ENCODE peak calls at places on chromosomes 3 and 15, in eight cellular contexts. One of them, this sample, is unnamed.
A peak's percentile ranks its signal among the peaks of the same experiment; 100 is the strongest.

GRCh38 chr15:100692671-100693070 is 90.3 kb downstream of the ASB7 start:
- DNase-seq in hepatic stellate cell: no peak
- DNase-seq in germinal center: no peak
- DNase-seq in hypothalamus: no peak
- DNase-seq in ACHN: no peak
- DNase-seq in stimulated activated naive CD8-positive, alpha-beta T cell treated with anti-CD3 and anti-CD28 coated beads, Interleukin-15, amount 100 ng/mL, for 72 hours: no peak
- DNase-seq in NCI-H2227 treated with DMSO at 0.1 percent for 48 hours: no peak
- DNase-seq in KG1: no peak
- DNase-seq in this sample: no peak

GRCh38 chr15:63321462-63321861 is 44.1 kb downstream of the APH1B start:
- DNase-seq in KG1: no peak
- DNase-seq in NCI-H2227 treated with DMSO at 0.1 percent for 48 hours: no peak
- DNase-seq in germinal center: no peak
- DNase-seq in hypothalamus: no peak
- DNase-seq in hepatic stellate cell: no peak
- DNase-seq in stimulated activated naive CD8-positive, alpha-beta T cell treated with anti-CD3 and anti-CD28 coated beads, Interleukin-15, amount 100 ng/mL, for 72 hours: no peak
- DNase-seq in ACHN: no peak
- DNase-seq in this sample: no peak

GRCh38 chr3:184233127-184233843 is 3.9 kb downstream of the VWA5B2 start:
- DNase-seq in ACHN: no peak
- DNase-seq in germinal center: no peak
- DNase-seq in NCI-H2227 treated with DMSO at 0.1 percent for 48 hours: no peak
- DNase-seq in stimulated activated naive CD8-positive, alpha-beta T cell treated with anti-CD3 and anti-CD28 coated beads, Interleukin-15, amount 100 ng/mL, for 72 hours: no peak
- DNase-seq in hepatic stellate cell: no peak
- DNase-seq in KG1: no peak
- DNase-seq in hypothalamus: no peak
- DNase-seq in this sample: no peak

GRCh38 chr3:112857526-112857925 is 10.9 kb upstream of the CD200R1L start:
- DNase-seq in hepatic stellate cell: no peak
- DNase-seq in stimulated activated naive CD8-positive, alpha-beta T cell treated with anti-CD3 and anti-CD28 coated beads, Interleukin-15, amount 100 ng/mL, for 72 hours: no peak
- DNase-seq in ACHN: no peak
- DNase-seq in KG1: peak; percentile 62
- DNase-seq in hypothalamus: no peak
- DNase-seq in germinal center: no peak
- DNase-seq in NCI-H2227 treated with DMSO at 0.1 percent for 48 hours: no peak
- DNase-seq in this sample: no peak

GRCh38 chr15:51814616-51815015 is 14.8 kb upstream of the TMOD3 start:
- DNase-seq in NCI-H2227 treated with DMSO at 0.1 percent for 48 hours: no peak
- DNase-seq in hypothalamus: no peak
- DNase-seq in KG1: no peak
- DNase-seq in stimulated activated naive CD8-positive, alpha-beta T cell treated with anti-CD3 and anti-CD28 coated beads, Interleukin-15, amount 100 ng/mL, for 72 hours: no peak
- DNase-seq in ACHN: no peak
- DNase-seq in germinal center: no peak
- DNase-seq in hepatic stellate cell: no peak
- DNase-seq in this sample: no peak

GRCh38 chr15:62083168-62084154 is 16.7 kb downstream of the C2CD4A start:
- DNase-seq in ACHN: no peak
- DNase-seq in germinal center: no peak
- DNase-seq in hepatic stellate cell: no peak
- DNase-seq in hypothalamus: no peak
- DNase-seq in stimulated activated naive CD8-positive, alpha-beta T cell treated with anti-CD3 and anti-CD28 coated beads, Interleukin-15, amount 100 ng/mL, for 72 hours: no peak
- DNase-seq in NCI-H2227 treated with DMSO at 0.1 percent for 48 hours: no peak
- DNase-seq in KG1: no peak
- DNase-seq in this sample: no peak

GRCh38 chr15:66679657-66680108 is 22.4 kb upstream of the SMAD6 start:
- DNase-seq in stimulated activated naive CD8-positive, alpha-beta T cell treated with anti-CD3 and anti-CD28 coated beads, Interleukin-15, amount 100 ng/mL, for 72 hours: no peak
- DNase-seq in ACHN: no peak
- DNase-seq in KG1: no peak
- DNase-seq in germinal center: no peak
- DNase-seq in NCI-H2227 treated with DMSO at 0.1 percent for 48 hours: no peak
- DNase-seq in hypothalamus: no peak
- DNase-seq in hepatic stellate cell: peak; percentile 53
- DNase-seq in this sample: no peak

GRCh38 chr3:194728986-194729385 is 43.3 kb downstream of the FAM43A start:
- DNase-seq in hepatic stellate cell: no peak
- DNase-seq in hypothalamus: no peak
- DNase-seq in NCI-H2227 treated with DMSO at 0.1 percent for 48 hours: no peak
- DNase-seq in stimulated activated naive CD8-positive, alpha-beta T cell treated with anti-CD3 and anti-CD28 coated beads, Interleukin-15, amount 100 ng/mL, for 72 hours: no peak
- DNase-seq in germinal center: no peak
- DNase-seq in KG1: no peak
- DNase-seq in ACHN: no peak
- DNase-seq in this sample: no peak

GRCh38 chr3:76532423-76532822 is 507.5 kb upstream of the ROBO2 start:
- DNase-seq in hepatic stellate cell: no peak
- DNase-seq in hypothalamus: no peak
- DNase-seq in NCI-H2227 treated with DMSO at 0.1 percent for 48 hours: no peak
- DNase-seq in KG1: no peak
- DNase-seq in ACHN: no peak
- DNase-seq in stimulated activated naive CD8-positive, alpha-beta T cell treated with anti-CD3 and anti-CD28 coated beads, Interleukin-15, amount 100 ng/mL, for 72 hours: no peak
- DNase-seq in germinal center: no peak
- DNase-seq in this sample: no peak

GRCh38 chr3:175003590-175003989 is 144.5 kb downstream of the NAALADL2 start:
- DNase-seq in ACHN: no peak
- DNase-seq in NCI-H2227 treated with DMSO at 0.1 percent for 48 hours: no peak
- DNase-seq in hypothalamus: no peak
- DNase-seq in hepatic stellate cell: no peak
- DNase-seq in KG1: no peak
- DNase-seq in stimulated activated naive CD8-positive, alpha-beta T cell treated with anti-CD3 and anti-CD28 coated beads, Interleukin-15, amount 100 ng/mL, for 72 hours: no peak
- DNase-seq in germinal center: no peak
- DNase-seq in this sample: no peak

GRCh38 chr3:100384735-100385134 is 16.2 kb downstream of the TOMM70 start:
- DNase-seq in NCI-H2227 treated with DMSO at 0.1 percent for 48 hours: no peak
- DNase-seq in ACHN: no peak
- DNase-seq in KG1: no peak
- DNase-seq in germinal center: no peak
- DNase-seq in hepatic stellate cell: peak; percentile 20
- DNase-seq in hypothalamus: no peak
- DNase-seq in stimulated activated naive CD8-positive, alpha-beta T cell treated with anti-CD3 and anti-CD28 coated beads, Interleukin-15, amount 100 ng/mL, for 72 hours: no peak
- DNase-seq in this sample: no peak

GRCh38 chr3:41224120-41224806 is 25.0 kb downstream of the CTNNB1 start:
- DNase-seq in ACHN: peak; percentile 6
- DNase-seq in NCI-H2227 treated with DMSO at 0.1 percent for 48 hours: no peak
- DNase-seq in hepatic stellate cell: peak; percentile 67
- DNase-seq in hypothalamus: no peak
- DNase-seq in stimulated activated naive CD8-positive, alpha-beta T cell treated with anti-CD3 and anti-CD28 coated beads, Interleukin-15, amount 100 ng/mL, for 72 hours: no peak
- DNase-seq in germinal center: no peak
- DNase-seq in KG1: no peak
- DNase-seq in this sample: no peak

GRCh38 chr15:89088605-89089315 is 504 bp downstream of the ABHD2 start:
- DNase-seq in hypothalamus: no peak
- DNase-seq in NCI-H2227 treated with DMSO at 0.1 percent for 48 hours: no peak
- DNase-seq in stimulated activated naive CD8-positive, alpha-beta T cell treated with anti-CD3 and anti-CD28 coated beads, Interleukin-15, amount 100 ng/mL, for 72 hours: no peak
- DNase-seq in germinal center: no peak
- DNase-seq in KG1: no peak
- DNase-seq in ACHN: no peak
- DNase-seq in hepatic stellate cell: no peak
- DNase-seq in this sample: peak; percentile 14

GRCh38 chr3:183341545-183342288 is 86.7 kb downstream of the MCF2L2 start:
- DNase-seq in ACHN: no peak
- DNase-seq in hepatic stellate cell: no peak
- DNase-seq in KG1: no peak
- DNase-seq in NCI-H2227 treated with DMSO at 0.1 percent for 48 hours: no peak
- DNase-seq in stimulated activated naive CD8-positive, alpha-beta T cell treated with anti-CD3 and anti-CD28 coated beads, Interleukin-15, amount 100 ng/mL, for 72 hours: no peak
- DNase-seq in hypothalamus: no peak
- DNase-seq in germinal center: no peak
- DNase-seq in this sample: no peak

GRCh38 chr3:26015752-26016151 is 225.9 kb downstream of the OXSM start:
- DNase-seq in germinal center: no peak
- DNase-seq in hepatic stellate cell: no peak
- DNase-seq in NCI-H2227 treated with DMSO at 0.1 percent for 48 hours: no peak
- DNase-seq in ACHN: no peak
- DNase-seq in hypothalamus: no peak
- DNase-seq in KG1: no peak
- DNase-seq in stimulated activated naive CD8-positive, alpha-beta T cell treated with anti-CD3 and anti-CD28 coated beads, Interleukin-15, amount 100 ng/mL, for 72 hours: no peak
- DNase-seq in this sample: no peak

GRCh38 chr3:43919067-43919466 is 228.3 kb downstream of the ABHD5 start:
- DNase-seq in hypothalamus: no peak
- DNase-seq in NCI-H2227 treated with DMSO at 0.1 percent for 48 hours: no peak
- DNase-seq in KG1: no peak
- DNase-seq in hepatic stellate cell: no peak
- DNase-seq in germinal center: no peak
- DNase-seq in ACHN: no peak
- DNase-seq in stimulated activated naive CD8-positive, alpha-beta T cell treated with anti-CD3 and anti-CD28 coated beads, Interleukin-15, amount 100 ng/mL, for 72 hours: no peak
- DNase-seq in this sample: no peak

GRCh38 chr3:5677560-5677959 is 490.1 kb downstream of the EDEM1 start:
- DNase-seq in stimulated activated naive CD8-positive, alpha-beta T cell treated with anti-CD3 and anti-CD28 coated beads, Interleukin-15, amount 100 ng/mL, for 72 hours: no peak
- DNase-seq in ACHN: no peak
- DNase-seq in hypothalamus: no peak
- DNase-seq in NCI-H2227 treated with DMSO at 0.1 percent for 48 hours: no peak
- DNase-seq in hepatic stellate cell: no peak
- DNase-seq in germinal center: no peak
- DNase-seq in KG1: no peak
- DNase-seq in this sample: no peak

GRCh38 chr3:127183931-127184869 is 8.7 kb upstream of the PRR23E start:
- DNase-seq in KG1: no peak
- DNase-seq in hepatic stellate cell: no peak
- DNase-seq in hypothalamus: no peak
- DNase-seq in ACHN: no peak
- DNase-seq in NCI-H2227 treated with DMSO at 0.1 percent for 48 hours: no peak
- DNase-seq in stimulated activated naive CD8-positive, alpha-beta T cell treated with anti-CD3 and anti-CD28 coated beads, Interleukin-15, amount 100 ng/mL, for 72 hours: no peak
- DNase-seq in germinal center: no peak
- DNase-seq in this sample: no peak

GRCh38 chr3:160448845-160449659 is 534 bp downstream of the TRIM59 start:
- DNase-seq in KG1: no peak
- DNase-seq in ACHN: peak; percentile 16
- DNase-seq in hypothalamus: no peak
- DNase-seq in hepatic stellate cell: no peak
- DNase-seq in stimulated activated naive CD8-positive, alpha-beta T cell treated with anti-CD3 and anti-CD28 coated beads, Interleukin-15, amount 100 ng/mL, for 72 hours: no peak
- DNase-seq in germinal center: peak; percentile 52
- DNase-seq in NCI-H2227 treated with DMSO at 0.1 percent for 48 hours: no peak
- DNase-seq in this sample: no peak

GRCh38 chr3:159765860-159766294 is 222.8 kb upstream of the IL12A start:
- DNase-seq in ACHN: no peak
- DNase-seq in stimulated activated naive CD8-positive, alpha-beta T cell treated with anti-CD3 and anti-CD28 coated beads, Interleukin-15, amount 100 ng/mL, for 72 hours: no peak
- DNase-seq in KG1: no peak
- DNase-seq in NCI-H2227 treated with DMSO at 0.1 percent for 48 hours: peak; percentile 44
- DNase-seq in hepatic stellate cell: peak; percentile 68
- DNase-seq in hypothalamus: no peak
- DNase-seq in germinal center: no peak
- DNase-seq in this sample: no peak

GRCh38 chr3:185069583-185070030 is 83.3 kb downstream of the C3orf70 start:
- DNase-seq in hepatic stellate cell: no peak
- DNase-seq in ACHN: no peak
- DNase-seq in stimulated activated naive CD8-positive, alpha-beta T cell treated with anti-CD3 and anti-CD28 coated beads, Interleukin-15, amount 100 ng/mL, for 72 hours: peak; percentile 3
- DNase-seq in NCI-H2227 treated with DMSO at 0.1 percent for 48 hours: peak; percentile 53
- DNase-seq in KG1: no peak
- DNase-seq in hypothalamus: no peak
- DNase-seq in germinal center: no peak
- DNase-seq in this sample: no peak

GRCh38 chr3:152517517-152517916 is 248.8 kb downstream of the MBNL1 start:
- DNase-seq in stimulated activated naive CD8-positive, alpha-beta T cell treated with anti-CD3 and anti-CD28 coated beads, Interleukin-15, amount 100 ng/mL, for 72 hours: no peak
- DNase-seq in hepatic stellate cell: no peak
- DNase-seq in hypothalamus: no peak
- DNase-seq in germinal center: no peak
- DNase-seq in NCI-H2227 treated with DMSO at 0.1 percent for 48 hours: no peak
- DNase-seq in KG1: no peak
- DNase-seq in ACHN: no peak
- DNase-seq in this sample: no peak

GRCh38 chr15:67137951-67138935 is 72.8 kb downstream of the SMAD3 start:
- DNase-seq in germinal center: no peak
- DNase-seq in hypothalamus: no peak
- DNase-seq in ACHN: no peak
- DNase-seq in KG1: no peak
- DNase-seq in hepatic stellate cell: no peak
- DNase-seq in NCI-H2227 treated with DMSO at 0.1 percent for 48 hours: no peak
- DNase-seq in stimulated activated naive CD8-positive, alpha-beta T cell treated with anti-CD3 and anti-CD28 coated beads, Interleukin-15, amount 100 ng/mL, for 72 hours: no peak
- DNase-seq in this sample: no peak

GRCh38 chr3:11478167-11478566 is 165.5 kb downstream of the VGLL4 start:
- DNase-seq in germinal center: no peak
- DNase-seq in KG1: no peak
- DNase-seq in stimulated activated naive CD8-positive, alpha-beta T cell treated with anti-CD3 and anti-CD28 coated beads, Interleukin-15, amount 100 ng/mL, for 72 hours: no peak
- DNase-seq in hepatic stellate cell: no peak
- DNase-seq in hypothalamus: no peak
- DNase-seq in NCI-H2227 treated with DMSO at 0.1 percent for 48 hours: no peak
- DNase-seq in ACHN: no peak
- DNase-seq in this sample: no peak

GRCh38 chr3:141859651-141860050 is 16.8 kb upstream of the ATP1B3 start:
- DNase-seq in KG1: no peak
- DNase-seq in NCI-H2227 treated with DMSO at 0.1 percent for 48 hours: no peak
- DNase-seq in ACHN: no peak
- DNase-seq in stimulated activated naive CD8-positive, alpha-beta T cell treated with anti-CD3 and anti-CD28 coated beads, Interleukin-15, amount 100 ng/mL, for 72 hours: no peak
- DNase-seq in hypothalamus: no peak
- DNase-seq in germinal center: no peak
- DNase-seq in hepatic stellate cell: no peak
- DNase-seq in this sample: no peak

GRCh38 chr3:138688871-138689299 is 80.3 kb downstream of the FAIM start:
- DNase-seq in hypothalamus: no peak
- DNase-seq in NCI-H2227 treated with DMSO at 0.1 percent for 48 hours: no peak
- DNase-seq in hepatic stellate cell: no peak
- DNase-seq in stimulated activated naive CD8-positive, alpha-beta T cell treated with anti-CD3 and anti-CD28 coated beads, Interleukin-15, amount 100 ng/mL, for 72 hours: no peak
- DNase-seq in KG1: no peak
- DNase-seq in ACHN: peak; percentile 16
- DNase-seq in germinal center: no peak
- DNase-seq in this sample: no peak

GRCh38 chr3:156781310-156782230 is 44.6 kb upstream of the LEKR1 start:
- DNase-seq in ACHN: no peak
- DNase-seq in stimulated activated naive CD8-positive, alpha-beta T cell treated with anti-CD3 and anti-CD28 coated beads, Interleukin-15, amount 100 ng/mL, for 72 hours: no peak
- DNase-seq in NCI-H2227 treated with DMSO at 0.1 percent for 48 hours: no peak
- DNase-seq in hypothalamus: no peak
- DNase-seq in germinal center: no peak
- DNase-seq in hepatic stellate cell: peak; percentile 45
- DNase-seq in KG1: no peak
- DNase-seq in this sample: no peak

GRCh38 chr3:182212479-182213076 is 500.9 kb downstream of the SOX2 start:
- DNase-seq in hepatic stellate cell: no peak
- DNase-seq in NCI-H2227 treated with DMSO at 0.1 percent for 48 hours: peak; percentile 44
- DNase-seq in hypothalamus: no peak
- DNase-seq in stimulated activated naive CD8-positive, alpha-beta T cell treated with anti-CD3 and anti-CD28 coated beads, Interleukin-15, amount 100 ng/mL, for 72 hours: no peak
- DNase-seq in ACHN: peak; percentile 90
- DNase-seq in KG1: no peak
- DNase-seq in germinal center: no peak
- DNase-seq in this sample: no peak

GRCh38 chr3:133797396-133798105 is 8.1 kb upstream of the SRPRB start:
- DNase-seq in hypothalamus: no peak
- DNase-seq in hepatic stellate cell: no peak
- DNase-seq in KG1: no peak
- DNase-seq in stimulated activated naive CD8-positive, alpha-beta T cell treated with anti-CD3 and anti-CD28 coated beads, Interleukin-15, amount 100 ng/mL, for 72 hours: no peak
- DNase-seq in ACHN: no peak
- DNase-seq in NCI-H2227 treated with DMSO at 0.1 percent for 48 hours: no peak
- DNase-seq in germinal center: no peak
- DNase-seq in this sample: no peak

GRCh38 chr3:141412087-141412935 is 44.0 kb downstream of the ZBTB38 start:
- DNase-seq in stimulated activated naive CD8-positive, alpha-beta T cell treated with anti-CD3 and anti-CD28 coated beads, Interleukin-15, amount 100 ng/mL, for 72 hours: peak; percentile 46
- DNase-seq in NCI-H2227 treated with DMSO at 0.1 percent for 48 hours: peak; percentile 41
- DNase-seq in ACHN: no peak
- DNase-seq in KG1: no peak
- DNase-seq in hepatic stellate cell: no peak
- DNase-seq in hypothalamus: no peak
- DNase-seq in germinal center: peak; percentile 53
- DNase-seq in this sample: peak; percentile 57

GRCh38 chr3:44954962-44955361 is 21.0 kb downstream of the ZDHHC3 start:
- DNase-seq in hepatic stellate cell: peak; percentile 24
- DNase-seq in NCI-H2227 treated with DMSO at 0.1 percent for 48 hours: no peak
- DNase-seq in hypothalamus: no peak
- DNase-seq in ACHN: no peak
- DNase-seq in stimulated activated naive CD8-positive, alpha-beta T cell treated with anti-CD3 and anti-CD28 coated beads, Interleukin-15, amount 100 ng/mL, for 72 hours: no peak
- DNase-seq in germinal center: peak; percentile 53
- DNase-seq in KG1: no peak
- DNase-seq in this sample: no peak

GRCh38 chr3:43542328-43543043 is 79.3 kb downstream of the ANO10 start:
- DNase-seq in stimulated activated naive CD8-positive, alpha-beta T cell treated with anti-CD3 and anti-CD28 coated beads, Interleukin-15, amount 100 ng/mL, for 72 hours: no peak
- DNase-seq in ACHN: no peak
- DNase-seq in NCI-H2227 treated with DMSO at 0.1 percent for 48 hours: no peak
- DNase-seq in KG1: no peak
- DNase-seq in hepatic stellate cell: no peak
- DNase-seq in germinal center: no peak
- DNase-seq in hypothalamus: no peak
- DNase-seq in this sample: no peak

GRCh38 chr3:104878395-104878794 is 488.3 kb upstream of the ALCAM start:
- DNase-seq in stimulated activated naive CD8-positive, alpha-beta T cell treated with anti-CD3 and anti-CD28 coated beads, Interleukin-15, amount 100 ng/mL, for 72 hours: no peak
- DNase-seq in hepatic stellate cell: peak; percentile 15
- DNase-seq in germinal center: no peak
- DNase-seq in KG1: no peak
- DNase-seq in hypothalamus: no peak
- DNase-seq in ACHN: no peak
- DNase-seq in NCI-H2227 treated with DMSO at 0.1 percent for 48 hours: no peak
- DNase-seq in this sample: no peak

GRCh38 chr3:102059145-102059943 is 210.0 kb downstream of the NFKBIZ start:
- DNase-seq in KG1: no peak
- DNase-seq in ACHN: no peak
- DNase-seq in hypothalamus: no peak
- DNase-seq in germinal center: peak; percentile 24
- DNase-seq in NCI-H2227 treated with DMSO at 0.1 percent for 48 hours: no peak
- DNase-seq in hepatic stellate cell: no peak
- DNase-seq in stimulated activated naive CD8-positive, alpha-beta T cell treated with anti-CD3 and anti-CD28 coated beads, Interleukin-15, amount 100 ng/mL, for 72 hours: no peak
- DNase-seq in this sample: no peak

This sample was measured in activated T-helper 2 cell treated with anti-CD3 and anti-CD28 coated beads, Interferon-gamma antibody, Interleukin-2, Interleukin-4, amounts not matched to agents 10 μg/mL and 5 μg/mL and 100 μg/mL, durations not matched to agents 14 hours and 24 hours and 36 hours.